ENCODE peak calls at places on chromosomes 13 and 19, in eight cellular contexts. Q is iPS-NIHi11, T is ELF-1, I is B cell, W is A673, B is dorsolateral prefrontal cortex, N is anterior cingulate cortex, P is retina. U is an unnamed sample.

GRCh38 chr13:33251131-33251629 is 34.4 kb downstream of the STARD13 start:
- DNase-seq in P (no peak), T (no peak), I (no peak), Q (no peak), N (no peak), W (peak), B (no peak), U (no peak)

GRCh38 chr19:39445258-39446071 is at the start of gene SUPT5H:
- DNase-seq in T (peak), B (peak), P (peak), I (peak), Q (peak), N (peak), W (peak), U (peak)

GRCh38 chr19:9156304-9156703 is 16.1 kb downstream of the ZNF317 start:
- DNase-seq in B (no peak), W (no peak), N (no peak), P (no peak), I (no peak), T (no peak), Q (no peak), U (no peak)

GRCh38 chr19:21789761-21790160 is 22.4 kb upstream of the ZNF100 start:
- DNase-seq in N (no peak), I (no peak), B (no peak), W (no peak), T (no peak), P (no peak), Q (no peak), U (no peak)

GRCh38 chr19:9531933-9532332 is 6.5 kb downstream of the ZNF426 start:
- DNase-seq in W (no peak), N (no peak), Q (no peak), B (no peak), P (no peak), I (no peak), T (no peak), U (no peak)

GRCh38 chr19:6551091-6551490 is 20.3 kb downstream of the TNFSF9 start:
- DNase-seq in N (no peak), P (no peak), T (no peak), Q (no peak), B (no peak), W (no peak), I (no peak), U (no peak)

GRCh38 chr19:29598496-29598895 is 7.6 kb upstream of the POP4 start:
- DNase-seq in T (no peak), Q (no peak), P (no peak), B (peak), N (no peak), W (no peak), I (no peak), U (no peak)

GRCh38 chr19:7467009-7467989 is 21.5 kb downstream of the PEX11G start:
- DNase-seq in N (no peak), T (no peak), Q (no peak), W (no peak), B (no peak), P (no peak), I (no peak), U (no peak)

GRCh38 chr13:66665991-66666390 is 564.1 kb downstream of the PCDH9 start:
- DNase-seq in N (peak), I (no peak), B (peak), Q (peak), P (peak), T (peak), W (no peak), U (peak)

GRCh38 chr19:31908486-31909255 is 436.7 kb upstream of the ZNF507 start:
- DNase-seq in B (no peak), I (no peak), Q (no peak), W (no peak), P (no peak), T (no peak), N (no peak), U (no peak)

GRCh38 chr13:35767256-35767981 is 290.9 kb upstream of the MAB21L1 start:
- DNase-seq in W (no peak), B (no peak), Q (no peak), I (no peak), P (peak), T (no peak), N (no peak), U (no peak)

GRCh38 chr13:109152311-109152820 is 523.0 kb downstream of the MYO16 start:
- DNase-seq in I (no peak), B (no peak), N (no peak), W (peak), T (no peak), P (no peak), Q (no peak), U (no peak)

GRCh38 chr13:114146629-114147028 is 14.2 kb upstream of the RASA3 start:
- DNase-seq in P (no peak), Q (peak), N (no peak), B (no peak), T (no peak), I (no peak), W (no peak), U (no peak)

GRCh38 chr19:16301999-16302694 is 22.5 kb upstream of the KLF2 start:
- DNase-seq in I (peak), N (no peak), P (no peak), W (no peak), B (no peak), T (no peak), Q (no peak), U (peak)